ENCODE peak calls at places on chromosomes 12 and 14, in eight cellular contexts. A, Y, R, L, G, S, V and J are unnamed samples.

GRCh38 chr12:113940357-113940756 is 25.8 kb downstream of the RBM19 start:
- DNase-seq in A (no peak), Y (no peak), R (no peak), L (no peak), G (no peak), S (no peak), V (no peak), J (no peak)

GRCh38 chr12:7609480-7609879 is 56.2 kb downstream of the APOBEC1 start:
- DNase-seq in A (no peak), Y (no peak), R (no peak), L (no peak), G (no peak), S (no peak), V (no peak), J (no peak)

GRCh38 chr14:101563352-101563653 is 2.0 kb downstream of the DIO3 start:
- DNase-seq in A (no peak), Y (no peak), R (no peak), L (no peak), G (no peak), S (no peak), V (no peak), J (no peak)

GRCh38 chr14:63051966-63052365 is 6.7 kb upstream of the KCNH5 start:
- DNase-seq in A (no peak), Y (no peak), R (no peak), L (no peak), G (no peak), S (no peak), V (no peak), J (no peak)

GRCh38 chr12:102010265-102010994 is 51.4 kb downstream of the WASHC3 start:
- DNase-seq in A (no peak), Y (no peak), R (no peak), L (no peak), G (no peak), S (no peak), V (peak), J (no peak)

GRCh38 chr14:89853976-89854693 is 100.4 kb downstream of the EFCAB11 start:
- DNase-seq in A (no peak), Y (no peak), R (no peak), L (no peak), G (no peak), S (no peak), V (no peak), J (no peak)

GRCh38 chr14:36948157-36948859 is 224.1 kb downstream of the SLC25A21 start:
- DNase-seq in A (no peak), Y (no peak), R (no peak), L (no peak), G (no peak), S (no peak), V (no peak), J (no peak)

GRCh38 chr14:33475623-33476022 is 475.3 kb downstream of the EGLN3 start:
- DNase-seq in A (no peak), Y (no peak), R (no peak), L (no peak), G (no peak), S (peak), V (peak), J (peak)

GRCh38 chr14:95522556-95522955 is 6.1 kb upstream of the SYNE3 start:
- DNase-seq in A (no peak), Y (no peak), R (no peak), L (no peak), G (no peak), S (no peak), V (no peak), J (no peak)

GRCh38 chr12:132428872-132429121 is 61.2 kb upstream of the FBRSL1 start:
- DNase-seq in A (no peak), Y (no peak), R (no peak), L (no peak), G (no peak), S (no peak), V (no peak), J (no peak)

GRCh38 chr14:76917158-76917596 is 91.0 kb downstream of the LRRC74A start:
- DNase-seq in A (peak), Y (no peak), R (peak), L (no peak), G (peak), S (peak), V (peak), J (peak)

GRCh38 chr14:25436906-25437305 is 387.0 kb upstream of the STXBP6 start:
- DNase-seq in A (no peak), Y (no peak), R (no peak), L (no peak), G (no peak), S (no peak), V (no peak), J (no peak)

GRCh38 chr12:4918950-4919660 is 9.4 kb downstream of the KCNA1 start:
- DNase-seq in A (no peak), Y (no peak), R (no peak), L (no peak), G (no peak), S (no peak), V (no peak), J (no peak)

GRCh38 chr12:53060721-53061276 is 10.9 kb downstream of the TNS2 start:
- DNase-seq in A (no peak), Y (no peak), R (no peak), L (no peak), G (peak), S (peak), V (no peak), J (no peak)

GRCh38 chr12:65655074-65655493 is 169.2 kb upstream of the HMGA2 start:
- DNase-seq in A (no peak), Y (no peak), R (no peak), L (no peak), G (no peak), S (peak), V (no peak), J (no peak)

GRCh38 chr12:66072566-66072965 is 58.0 kb downstream of the LLPH start:
- DNase-seq in A (no peak), Y (no peak), R (no peak), L (no peak), G (no peak), S (no peak), V (no peak), J (no peak)

GRCh38 chr14:68076451-68076850 is 256.9 kb downstream of the RAD51B start:
- DNase-seq in A (no peak), Y (no peak), R (no peak), L (no peak), G (no peak), S (no peak), V (no peak), J (peak)

GRCh38 chr12:90964616-90965015 is 9.6 kb upstream of the CCER1 start:
- DNase-seq in A (no peak), Y (no peak), R (no peak), L (no peak), G (no peak), S (no peak), V (no peak), J (no peak)

GRCh38 chr14:89351958-89352404 is 65.1 kb downstream of the FOXN3 start:
- DNase-seq in A (no peak), Y (no peak), R (no peak), L (no peak), G (no peak), S (peak), V (no peak), J (no peak)

GRCh38 chr12:67430708-67431335 is 161.7 kb downstream of the CAND1 start:
- DNase-seq in A (peak), Y (no peak), R (peak), L (no peak), G (peak), S (no peak), V (no peak), J (no peak)

GRCh38 chr14:98138666-98139065 is 1133.3 kb downstream of the BCL11B start:
- DNase-seq in A (no peak), Y (peak), R (no peak), L (peak), G (no peak), S (no peak), V (peak), J (peak)

GRCh38 chr14:63928744-63929174 is 76.0 kb downstream of the SYNE2 start:
- DNase-seq in A (no peak), Y (no peak), R (no peak), L (no peak), G (no peak), S (peak), V (no peak), J (no peak)

GRCh38 chr14:76644875-76645518 is 116.3 kb upstream of the VASH1 start:
- DNase-seq in A (peak), Y (no peak), R (no peak), L (no peak), G (no peak), S (peak), V (no peak), J (peak)

GRCh38 chr12:69688496-69689427 is 10.3 kb downstream of the BEST3 start:
- DNase-seq in A (peak), Y (no peak), R (peak), L (no peak), G (peak), S (peak), V (peak), J (peak)

GRCh38 chr12:4274396-4274959 is 916 bp downstream of the CCND2 start:
- DNase-seq in A (no peak), Y (peak), R (no peak), L (no peak), G (no peak), S (no peak), V (no peak), J (peak)

GRCh38 chr12:8088574-8088973 is 6.5 kb downstream of the NECAP1 start:
- DNase-seq in A (no peak), Y (peak), R (no peak), L (peak), G (no peak), S (no peak), V (peak), J (peak)

GRCh38 chr14:104979758-104980591 is 1.8 kb upstream of the AHNAK2 start:
- DNase-seq in A (peak), Y (no peak), R (peak), L (no peak), G (peak), S (peak), V (no peak), J (no peak)

GRCh38 chr12:98701166-98701565 is 56.1 kb downstream of the APAF1 start:
- DNase-seq in A (no peak), Y (no peak), R (no peak), L (no peak), G (no peak), S (no peak), V (no peak), J (no peak)

GRCh38 chr12:123119808-123120207 is 31.1 kb downstream of the PITPNM2 start:
- DNase-seq in A (no peak), Y (no peak), R (no peak), L (no peak), G (no peak), S (no peak), V (no peak), J (no peak)

GRCh38 chr14:56002876-56003625 is 115.2 kb upstream of the PELI2 start:
- DNase-seq in A (no peak), Y (peak), R (no peak), L (peak), G (no peak), S (no peak), V (no peak), J (peak)

GRCh38 chr12:95633671-95634465 is 82.6 kb upstream of the USP44 start:
- DNase-seq in A (no peak), Y (no peak), R (no peak), L (no peak), G (no peak), S (peak), V (peak), J (peak)

GRCh38 chr12:89276860-89277259 is 75.4 kb downstream of the DUSP6 start:
- DNase-seq in A (peak), Y (no peak), R (no peak), L (no peak), G (no peak), S (no peak), V (no peak), J (no peak)

GRCh38 chr12:1848741-1849140 is 28.4 kb downstream of the LRTM2 start:
- DNase-seq in A (no peak), Y (no peak), R (no peak), L (no peak), G (no peak), S (no peak), V (no peak), J (no peak)

GRCh38 chr14:60573943-60574496 is 65.1 kb downstream of the SIX6 start:
- DNase-seq in A (no peak), Y (no peak), R (no peak), L (no peak), G (no peak), S (no peak), V (no peak), J (no peak)

GRCh38 chr14:64706552-64707193 is 2.4 kb downstream of the PLEKHG3 start:
- DNase-seq in A (no peak), Y (no peak), R (no peak), L (no peak), G (no peak), S (no peak), V (no peak), J (no peak)

GRCh38 chr14:68440776-68441175 is 352.1 kb downstream of the ZFP36L1 start:
- DNase-seq in A (no peak), Y (no peak), R (no peak), L (no peak), G (no peak), S (peak), V (no peak), J (no peak)

GRCh38 chr14:57266060-57266459 is 2.6 kb downstream of the EXOC5 start:
- DNase-seq in A (no peak), Y (no peak), R (no peak), L (no peak), G (no peak), S (peak), V (no peak), J (no peak)

GRCh38 chr12:124387510-124387855 is 92.6 kb downstream of the RFLNA start:
- DNase-seq in A (peak), Y (no peak), R (no peak), L (no peak), G (peak), S (peak), V (no peak), J (no peak)

GRCh38 chr12:124388038-124388676 is 93.3 kb downstream of the RFLNA start:
- DNase-seq in A (no peak), Y (no peak), R (no peak), L (no peak), G (no peak), S (peak), V (no peak), J (no peak)

GRCh38 chr12:124386059-124386458 is 91.2 kb downstream of the RFLNA start:
- DNase-seq in A (peak), Y (no peak), R (no peak), L (no peak), G (peak), S (no peak), V (no peak), J (no peak)

GRCh38 chr12:124385219-124385969 is 90.5 kb downstream of the RFLNA start:
- DNase-seq in A (no peak), Y (no peak), R (no peak), L (no peak), G (peak), S (no peak), V (no peak), J (no peak)

DNA sequence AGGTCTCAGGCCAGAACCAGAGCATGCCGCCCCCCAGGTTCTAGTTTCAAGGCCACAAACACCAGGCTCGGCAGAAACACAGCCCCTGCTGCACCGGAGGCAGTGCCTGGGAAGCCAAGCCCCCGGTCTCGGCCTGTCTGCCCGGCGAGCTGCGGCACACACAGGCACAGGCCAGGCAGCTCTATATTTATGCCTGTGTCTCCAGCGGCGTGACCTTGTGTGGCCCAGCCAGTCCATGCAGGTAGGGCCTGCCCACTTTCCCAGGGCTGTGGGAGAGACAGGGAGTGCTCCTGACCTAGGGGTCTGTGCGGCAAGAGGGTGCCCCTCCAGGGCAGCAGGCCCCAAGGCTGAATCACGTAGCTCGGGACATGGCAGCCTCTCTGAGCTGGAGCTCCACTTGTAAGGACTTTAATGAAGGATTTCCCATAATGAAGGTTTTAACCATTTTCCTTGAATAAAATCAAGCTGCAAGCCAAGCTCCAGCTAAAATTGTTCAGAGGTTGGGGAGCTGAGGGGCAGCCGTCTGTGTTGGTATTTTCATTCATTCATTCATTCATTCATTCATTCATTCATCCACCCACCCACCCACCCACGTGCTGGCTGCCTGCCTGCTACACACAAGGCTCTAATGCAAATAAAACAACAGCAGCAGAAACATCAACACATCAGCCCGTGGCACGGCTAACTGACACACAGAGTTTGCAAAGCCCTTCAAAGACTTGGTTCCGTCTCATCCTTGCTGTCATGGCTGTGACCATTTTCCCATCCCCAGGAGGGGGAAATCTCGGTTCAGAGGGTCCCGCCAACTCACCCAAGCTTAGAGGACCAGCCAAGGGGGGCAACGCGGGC is 92.0 kb downstream of the RFLNA start:
- DNase-seq in A (peak), Y (no peak), R (no peak), L (no peak), G (peak), S (peak), V (no peak), J (no peak)
- H3K27ac ChIP-seq in A (peak), Y (no peak), R (peak), L (no peak), G (peak), S (peak), V (peak), J (peak)

GRCh38 chr12:31951939-31952338 is 7.3 kb upstream of the RESF1 start:
- DNase-seq in A (no peak), Y (no peak), R (no peak), L (no peak), G (no peak), S (no peak), V (no peak), J (no peak)
- H3K27ac ChIP-seq in A (no peak), Y (no peak), R (no peak), L (no peak), G (no peak), S (no peak), V (no peak), J (no peak)

GRCh38 chr12:109502332-109502731 is 24.9 kb downstream of the UBE3B start:
- DNase-seq in A (no peak), Y (no peak), R (no peak), L (no peak), G (no peak), S (no peak), V (no peak), J (no peak)

GRCh38 chr12:109503611-109504010 is 26.2 kb downstream of the UBE3B start:
- DNase-seq in A (no peak), Y (no peak), R (no peak), L (no peak), G (no peak), S (no peak), V (no peak), J (no peak)

GRCh38 chr12:109501299-109501698 is 23.9 kb downstream of the UBE3B start:
- DNase-seq in A (no peak), Y (no peak), R (no peak), L (no peak), G (no peak), S (no peak), V (no peak), J (no peak)

GRCh38 chr12:109500406-109501185 is 23.2 kb downstream of the UBE3B start:
- DNase-seq in A (no peak), Y (no peak), R (no peak), L (no peak), G (no peak), S (no peak), V (no peak), J (no peak)

GRCh38 chr12:109504068-109504467 is 26.6 kb downstream of the UBE3B start:
- DNase-seq in A (no peak), Y (no peak), R (no peak), L (no peak), G (no peak), S (no peak), V (no peak), J (no peak)
- H3K27ac ChIP-seq in A (no peak), Y (no peak), R (no peak), L (no peak), G (no peak), S (no peak), V (no peak), J (no peak)

GRCh38 chr12:116506697-116507064 is 52.5 kb upstream of the MAP1LC3B2 start:
- DNase-seq in A (no peak), Y (no peak), R (no peak), L (no peak), G (no peak), S (no peak), V (no peak), J (no peak)
- H3K27ac ChIP-seq in A (no peak), Y (no peak), R (no peak), L (no peak), G (no peak), S (no peak), V (no peak), J (no peak)